ENCODE peak calls at places on chromosome 21, in five cellular contexts. One of them, this sample, is unnamed.

GRCh38 chr21:37257526-37257966 is 9.6 kb downstream of the VPS26C start:
- DNase-seq in SK-N-SH: peak; percentile 74
- DNase-seq in HepG2: peak; percentile 57
- DNase-seq in K562: no peak
- DNase-seq in GM12891: no peak
- DNase-seq in this sample: no peak

GRCh38 chr21:28516011-28516410 is 476.7 kb downstream of the LTN1 start:
- DNase-seq in HepG2: no peak
- DNase-seq in K562: no peak
- DNase-seq in GM12891: no peak
- DNase-seq in SK-N-SH: no peak
- DNase-seq in this sample: no peak

GRCh38 chr21:34029724-34030528 is 43.5 kb upstream of the MRPS6 start:
- DNase-seq in HepG2: peak; percentile 23
- DNase-seq in K562: peak; percentile 85
- DNase-seq in SK-N-SH: peak; percentile 56
- DNase-seq in GM12891: no peak
- DNase-seq in this sample: peak; percentile 36

GRCh38 chr21:20004353-20004752 is 993.9 kb upstream of the NCAM2 start:
- DNase-seq in SK-N-SH: no peak
- DNase-seq in HepG2: no peak
- DNase-seq in K562: no peak
- DNase-seq in GM12891: no peak
- DNase-seq in this sample: no peak

GRCh38 chr21:33023574-33024277 is 2.0 kb upstream of the OLIG2 start:
- DNase-seq in HepG2: no peak
- DNase-seq in GM12891: no peak
- DNase-seq in K562: no peak
- DNase-seq in SK-N-SH: peak; percentile 19
- DNase-seq in this sample: no peak

GRCh38 chr21:33373451-33373850 is 29.8 kb upstream of the IFNGR2 start:
- DNase-seq in SK-N-SH: no peak
- DNase-seq in GM12891: no peak
- DNase-seq in K562: no peak
- DNase-seq in HepG2: no peak
- DNase-seq in this sample: no peak

GRCh38 chr21:36087362-36088138 is 17.7 kb downstream of the CBR1 start:
- DNase-seq in SK-N-SH: no peak
- DNase-seq in K562: no peak
- DNase-seq in HepG2: no peak
- DNase-seq in GM12891: no peak
- DNase-seq in this sample: no peak

GRCh38 chr21:40631201-40631600 is 215.8 kb downstream of the DSCAM start:
- DNase-seq in GM12891: no peak
- DNase-seq in HepG2: no peak
- DNase-seq in K562: no peak
- DNase-seq in SK-N-SH: no peak
- DNase-seq in this sample: no peak

GRCh38 chr21:34908424-34909055 is 140.6 kb downstream of the RUNX1 start:
- DNase-seq in K562: peak; percentile 93
- DNase-seq in HepG2: peak; percentile 90
- DNase-seq in SK-N-SH: no peak
- DNase-seq in GM12891: no peak
- DNase-seq in this sample: no peak

GRCh38 chr21:35358008-35358407 is 308.9 kb upstream of the RUNX1 start:
- DNase-seq in K562: no peak
- DNase-seq in GM12891: no peak
- DNase-seq in HepG2: no peak
- DNase-seq in SK-N-SH: no peak
- DNase-seq in this sample: no peak

GRCh38 chr21:25496825-25497482 is 110.3 kb downstream of the MRPL39 start:
- DNase-seq in K562: no peak
- DNase-seq in SK-N-SH: no peak
- DNase-seq in GM12891: no peak
- DNase-seq in HepG2: no peak
- DNase-seq in this sample: no peak

GRCh38 chr21:31798842-31799691 is 67.1 kb upstream of the SCAF4 start:
- DNase-seq in GM12891: no peak
- DNase-seq in HepG2: no peak
- DNase-seq in K562: no peak
- DNase-seq in SK-N-SH: no peak
- DNase-seq in this sample: no peak

GRCh38 chr21:38955495-38955894 is 149.8 kb downstream of the ETS2 start:
- DNase-seq in SK-N-SH: no peak
- DNase-seq in HepG2: no peak
- DNase-seq in GM12891: no peak
- DNase-seq in K562: no peak
- DNase-seq in this sample: no peak

GRCh38 chr21:22474403-22474802 is 1476.2 kb downstream of the NCAM2 start:
- DNase-seq in GM12891: no peak
- DNase-seq in HepG2: no peak
- DNase-seq in SK-N-SH: peak; percentile 2
- DNase-seq in K562: no peak
- DNase-seq in this sample: no peak

DNA sequence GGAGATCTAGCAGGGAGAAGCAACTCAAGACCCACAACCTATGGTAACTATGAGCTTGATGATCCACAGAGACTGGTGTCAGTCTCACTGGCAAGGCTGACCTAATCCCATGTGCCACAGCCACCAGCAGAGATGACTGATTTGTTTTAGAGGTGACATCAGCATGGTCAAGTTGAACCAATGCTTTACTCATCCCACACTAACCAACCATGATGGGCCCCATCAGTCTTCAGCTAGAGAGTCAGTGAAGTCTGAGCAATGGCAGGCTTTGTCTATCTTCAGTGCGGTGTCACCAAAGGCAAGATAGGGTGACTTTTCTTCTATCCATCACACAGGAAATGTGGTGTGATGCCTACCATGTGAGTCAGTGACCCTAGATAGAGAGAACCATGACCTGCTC is 1470.7 kb downstream of the NCAM2 start:
- DNase-seq in SK-N-SH: no peak
- DNase-seq in HepG2: no peak
- DNase-seq in K562: no peak
- DNase-seq in GM12891: no peak
- DNase-seq in this sample: no peak
- TF ChIP-seq TAF1 in SK-N-SH: no peak
- TF ChIP-seq TAF1 in HepG2: no peak
- TF ChIP-seq TAF1 in K562: no peak
- TF ChIP-seq TAF1 in GM12891: no peak
- TF ChIP-seq TAF1 in this sample: no peak

DNA sequence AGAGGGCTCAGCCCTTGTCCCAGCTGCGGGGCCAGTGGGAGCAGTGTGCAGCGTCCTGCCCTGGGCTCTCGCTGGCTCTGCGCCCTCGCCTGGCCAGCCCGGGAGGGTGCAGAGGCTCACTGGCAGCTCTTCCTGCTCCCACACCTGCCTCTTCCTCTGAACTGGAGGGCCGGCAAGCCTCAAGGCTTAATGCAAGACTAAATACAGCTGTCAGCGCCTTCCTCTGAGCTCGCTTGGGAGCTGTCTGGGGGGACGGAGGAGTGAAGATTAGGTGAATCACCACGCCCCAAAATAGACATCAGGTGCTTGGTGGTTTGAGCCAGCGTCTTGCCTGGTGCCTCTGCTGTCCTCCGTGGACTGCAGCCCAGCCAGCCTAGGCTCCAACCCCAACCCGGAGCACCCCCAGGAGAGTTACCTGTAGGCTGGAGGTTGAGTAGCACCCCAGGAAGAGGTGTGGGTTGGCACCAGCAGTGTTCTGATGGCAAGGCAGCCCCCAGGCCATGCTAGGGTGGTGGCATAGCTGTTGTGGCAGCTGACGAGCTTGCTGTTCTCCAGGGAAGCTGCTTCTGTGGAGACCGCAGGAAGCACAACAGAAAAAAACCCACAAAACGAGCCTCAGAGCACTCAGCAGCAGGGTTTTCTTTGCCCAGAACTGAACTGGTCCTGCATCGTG is 36.9 kb downstream of the UMODL1 start:
- DNase-seq in K562: peak; percentile 87
- DNase-seq in SK-N-SH: peak; percentile 88
- DNase-seq in GM12891: peak; percentile 99
- DNase-seq in HepG2: peak; percentile 34
- DNase-seq in this sample: peak; percentile 92
- TF ChIP-seq TAF1 in K562: no peak
- TF ChIP-seq TAF1 in SK-N-SH: no peak
- TF ChIP-seq TAF1 in GM12891: no peak
- TF ChIP-seq TAF1 in HepG2: no peak
- TF ChIP-seq TAF1 in this sample: no peak

GRCh38 chr21:14263879-14264278 is 47.9 kb downstream of the RBM11 start:
- DNase-seq in SK-N-SH: no peak
- DNase-seq in K562: peak; percentile 47
- DNase-seq in GM12891: no peak
- DNase-seq in HepG2: no peak
- DNase-seq in this sample: no peak

GRCh38 chr21:14260459-14260764 is 44.5 kb downstream of the RBM11 start:
- DNase-seq in GM12891: no peak
- DNase-seq in K562: no peak
- DNase-seq in HepG2: no peak
- DNase-seq in SK-N-SH: no peak
- DNase-seq in this sample: no peak

GRCh38 chr21:14262039-14262438 is 46.1 kb downstream of the RBM11 start:
- DNase-seq in SK-N-SH: no peak
- DNase-seq in HepG2: no peak
- DNase-seq in K562: no peak
- DNase-seq in GM12891: no peak
- DNase-seq in this sample: no peak

DNA sequence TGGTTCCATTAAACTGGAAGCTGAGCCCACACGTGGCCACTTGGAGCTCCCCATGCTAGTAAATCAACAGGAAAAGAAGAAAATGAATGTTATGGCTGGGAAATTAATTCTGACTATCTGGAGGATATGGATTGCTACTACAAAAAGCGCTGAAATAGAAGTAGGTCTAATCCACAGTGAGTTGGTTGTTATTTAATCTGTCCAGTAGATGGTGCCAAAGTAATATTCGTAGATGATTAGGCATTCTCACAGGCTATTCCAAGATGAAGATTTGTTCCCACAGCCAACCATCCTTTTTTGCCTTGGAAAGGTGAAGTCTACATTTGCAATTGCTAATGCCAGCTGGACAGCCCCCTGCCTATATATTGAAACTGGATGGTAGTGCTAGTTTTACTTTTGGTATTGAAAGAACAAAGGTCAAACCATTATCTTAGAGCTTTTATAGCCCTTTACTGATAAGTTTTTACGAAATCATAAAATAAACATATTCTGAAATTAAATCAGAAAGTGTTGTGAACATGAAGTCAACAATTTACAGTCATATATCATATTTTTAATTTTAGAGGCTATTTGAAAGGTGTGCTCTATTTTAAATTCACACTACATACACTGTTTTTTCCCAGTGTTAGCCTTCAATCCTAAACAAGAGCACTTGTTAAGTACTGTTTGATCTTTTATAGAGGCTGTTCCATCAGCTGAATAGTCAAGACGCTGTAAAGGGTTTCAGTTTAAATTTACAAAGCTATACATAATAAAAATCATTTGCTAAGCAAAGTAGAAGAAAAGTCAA is 43.9 kb downstream of the RBM11 start:
- DNase-seq in GM12891: no peak
- DNase-seq in K562: peak; percentile 43
- DNase-seq in SK-N-SH: peak; percentile 44
- DNase-seq in HepG2: peak; percentile 39
- DNase-seq in this sample: no peak
- TF ChIP-seq TAF1 in GM12891: no peak
- TF ChIP-seq TAF1 in K562: no peak
- TF ChIP-seq TAF1 in SK-N-SH: no peak
- TF ChIP-seq TAF1 in HepG2: no peak
- TF ChIP-seq TAF1 in this sample: no peak

GRCh38 chr21:45139473-45139872 is 65.1 kb downstream of the ADARB1 start:
- DNase-seq in GM12891: no peak
- DNase-seq in K562: no peak
- DNase-seq in HepG2: no peak
- DNase-seq in SK-N-SH: no peak
- DNase-seq in this sample: no peak

GRCh38 chr21:45136927-45137611 is 62.7 kb downstream of the ADARB1 start:
- DNase-seq in HepG2: peak; percentile 68
- DNase-seq in K562: peak; percentile 89
- DNase-seq in SK-N-SH: peak; percentile 90
- DNase-seq in GM12891: peak; percentile 66
- DNase-seq in this sample: peak; percentile 65

GRCh38 chr21:45137612-45137937 is 63.2 kb downstream of the ADARB1 start:
- DNase-seq in K562: no peak
- DNase-seq in SK-N-SH: no peak
- DNase-seq in HepG2: no peak
- DNase-seq in GM12891: no peak
- DNase-seq in this sample: no peak

GRCh38 chr21:45136500-45136899 is 62.1 kb downstream of the ADARB1 start:
- DNase-seq in HepG2: no peak
- DNase-seq in K562: no peak
- DNase-seq in GM12891: no peak
- DNase-seq in SK-N-SH: no peak
- DNase-seq in this sample: no peak

GRCh38 chr21:45138199-45139002 is 64.0 kb downstream of the ADARB1 start:
- DNase-seq in GM12891: peak; percentile 35
- DNase-seq in HepG2: peak; percentile 59
- DNase-seq in K562: peak; percentile 87
- DNase-seq in SK-N-SH: peak; percentile 80
- DNase-seq in this sample: peak; percentile 36
- TF ChIP-seq TAF1 in GM12891: no peak
- TF ChIP-seq TAF1 in HepG2: no peak
- TF ChIP-seq TAF1 in K562: no peak
- TF ChIP-seq TAF1 in SK-N-SH: no peak
- TF ChIP-seq TAF1 in this sample: no peak

GRCh38 chr21:16195896-16196443 is 466.2 kb downstream of the USP25 start:
- DNase-seq in K562: no peak
- DNase-seq in GM12891: no peak
- DNase-seq in SK-N-SH: no peak
- DNase-seq in HepG2: no peak
- DNase-seq in this sample: no peak

GRCh38 chr21:16193758-16194606 is 464.2 kb downstream of the USP25 start:
- DNase-seq in K562: no peak
- DNase-seq in SK-N-SH: no peak
- DNase-seq in HepG2: no peak
- DNase-seq in GM12891: no peak
- DNase-seq in this sample: no peak

GRCh38 chr21:16195476-16195875 is 465.7 kb downstream of the USP25 start:
- DNase-seq in GM12891: no peak
- DNase-seq in SK-N-SH: no peak
- DNase-seq in HepG2: no peak
- DNase-seq in K562: no peak
- DNase-seq in this sample: no peak

GRCh38 chr21:16194851-16195251 is 465.1 kb downstream of the USP25 start:
- DNase-seq in HepG2: peak; percentile 17
- DNase-seq in K562: no peak
- DNase-seq in GM12891: no peak
- DNase-seq in SK-N-SH: no peak
- DNase-seq in this sample: no peak

GRCh38 chr21:16192900-16193299 is 463.1 kb downstream of the USP25 start:
- DNase-seq in GM12891: no peak
- DNase-seq in K562: no peak
- DNase-seq in HepG2: no peak
- DNase-seq in SK-N-SH: no peak
- DNase-seq in this sample: no peak
- TF ChIP-seq TAF1 in GM12891: no peak
- TF ChIP-seq TAF1 in K562: no peak
- TF ChIP-seq TAF1 in HepG2: no peak
- TF ChIP-seq TAF1 in SK-N-SH: no peak
- TF ChIP-seq TAF1 in this sample: no peak